ENCODE peak calls at places on chromosomes 5 and 9, in four cellular contexts. Z is AG09309, Y is RWPE1, R is GM23338. V is an unnamed sample.

GRCh38 chr9:684950-685340 is 156.6 kb upstream of the DMRT1 start:
- DNase-seq in R (no peak), Z (no peak), Y (no peak), V (no peak)

GRCh38 chr9:134814598-134815215 is 65.9 kb upstream of the FCN2 start:
- DNase-seq in Y (peak; percentile 82), Z (peak; percentile 34), R (no peak), V (no peak)

GRCh38 chr5:127097288-127097687 is 24.0 kb upstream of the C5orf63 start:
- DNase-seq in Z (no peak), Y (no peak), R (no peak), V (no peak)

GRCh38 chr5:122965111-122965510 is 71.4 kb downstream of the PPIC start:
- DNase-seq in Y (no peak), Z (no peak), R (no peak), V (peak; percentile 71)

GRCh38 chr5:159518361-159518760 is 188.1 kb upstream of the IL12B start:
- DNase-seq in Y (no peak), R (no peak), Z (no peak), V (peak; percentile 71)

GRCh38 chr5:95646569-95647330 is at the start of gene RFESD:
- DNase-seq in Z (peak; percentile 75), Y (peak; percentile 96), R (peak; percentile 98), V (peak; percentile 99)

GRCh38 chr9:14096182-14096922 is 217.6 kb downstream of the NFIB start:
- DNase-seq in R (peak; percentile 53), Y (no peak), Z (no peak), V (peak; percentile 21)

GRCh38 chr5:78509884-78510769 is 138.4 kb downstream of the LHFPL2 start:
- DNase-seq in Z (no peak), Y (no peak), R (peak; percentile 84), V (peak; percentile 86)

GRCh38 chr9:136044971-136045594 is 50.0 kb downstream of the NACC2 start:
- DNase-seq in Z (no peak), Y (no peak), R (no peak), V (no peak)

GRCh38 chr5:73966411-73966810 is 340.4 kb downstream of the ARHGEF28 start:
- DNase-seq in Z (peak; percentile 16), R (no peak), Y (no peak), V (no peak)

GRCh38 chr9:82148849-82149544 is 160.4 kb downstream of the SPATA31D1 start:
- DNase-seq in Z (peak; percentile 95), R (no peak), Y (no peak), V (no peak)

GRCh38 chr9:35669331-35670145 is 4.2 kb upstream of the CA9 start:
- DNase-seq in Z (no peak), R (no peak), Y (peak; percentile 61), V (peak; percentile 54)

GRCh38 chr9:124209279-124209678 is 48.5 kb upstream of the NEK6 start:
- DNase-seq in Y (no peak), Z (no peak), R (peak; percentile 83), V (no peak)

GRCh38 chr5:34791761-34792244 is 47.2 kb upstream of the TTC23L start:
- DNase-seq in Y (no peak), Z (no peak), R (no peak), V (no peak)

GRCh38 chr5:45677524-45677923 is 18.7 kb downstream of the HCN1 start:
- DNase-seq in Y (no peak), Z (no peak), R (no peak), V (no peak)

GRCh38 chr5:89037090-89037489 is 154.1 kb upstream of the MEF2C start:
- DNase-seq in Y (peak; percentile 25), Z (no peak), R (peak; percentile 8), V (no peak)

GRCh38 chr5:65874241-65874640 is 52.1 kb upstream of the ERBIN start:
- DNase-seq in Y (peak; percentile 76), Z (no peak), R (no peak), V (no peak)

GRCh38 chr9:76704601-76705204 is 59.5 kb upstream of the PCA3 start:
- DNase-seq in R (peak; percentile 88), Y (peak; percentile 70), Z (peak; percentile 86), V (no peak)

GRCh38 chr5:83527722-83528438 is 56.3 kb downstream of the VCAN start:
- DNase-seq in Y (no peak), Z (no peak), R (no peak), V (no peak)

GRCh38 chr9:127506814-127507750 is 55.8 kb downstream of the LRSAM1 start:
- DNase-seq in R (no peak), Z (no peak), Y (no peak), V (no peak)

GRCh38 chr5:87164409-87164808 is 103.3 kb upstream of the RASA1 start:
- DNase-seq in R (no peak), Z (no peak), Y (no peak), V (no peak)

GRCh38 chr9:123080444-123080843 is 47.0 kb downstream of the GPR21 start:
- DNase-seq in Y (no peak), Z (no peak), R (no peak), V (no peak)

GRCh38 chr9:22158275-22158674 is 149.2 kb upstream of the CDKN2B start:
- DNase-seq in Z (no peak), R (no peak), Y (peak; percentile 47), V (no peak)

GRCh38 chr9:7844283-7844682 is 44.7 kb upstream of the DMAC1 start:
- DNase-seq in Z (no peak), Y (no peak), R (peak; percentile 70), V (no peak)

GRCh38 chr5:125227333-125228075 is 481.1 kb upstream of the ZNF608 start:
- DNase-seq in R (peak; percentile 59), Y (no peak), Z (no peak), V (peak; percentile 1)

GRCh38 chr9:136392538-136393449 is 7.2 kb downstream of the SNAPC4 start:
- DNase-seq in R (no peak), Y (no peak), Z (no peak), V (no peak)

GRCh38 chr5:79346420-79346824 is 110.5 kb downstream of the JMY start:
- DNase-seq in Z (peak; percentile 20), R (no peak), Y (peak; percentile 77), V (no peak)

GRCh38 chr5:1409386-1410110 is 35.7 kb downstream of the SLC6A3 start:
- DNase-seq in R (peak; percentile 78), Y (peak; percentile 36), Z (no peak), V (peak; percentile 15)

GRCh38 chr5:43772601-43773031 is 169.6 kb downstream of the NNT start:
- DNase-seq in Y (peak; percentile 48), Z (peak; percentile 29), R (no peak), V (no peak)

GRCh38 chr5:149133795-149134777 is 7.2 kb upstream of the ABLIM3 start:
- DNase-seq in R (no peak), Z (peak; percentile 50), Y (peak; percentile 95), V (peak; percentile 50)

GRCh38 chr5:107282061-107282460 is 388.7 kb downstream of the EFNA5 start:
- DNase-seq in Z (no peak), R (no peak), Y (no peak), V (no peak)

GRCh38 chr9:98455256-98455956 is 200.0 kb upstream of the TBC1D2 start:
- DNase-seq in R (no peak), Z (no peak), Y (no peak), V (no peak)

GRCh38 chr5:145189786-145190185 is 645.4 kb downstream of the PRELID2 start:
- DNase-seq in Y (no peak), R (no peak), Z (no peak), V (no peak)

GRCh38 chr5:148991606-148992005 is 71.3 kb downstream of the SH3TC2 start:
- DNase-seq in R (no peak), Z (no peak), Y (peak; percentile 49), V (no peak)

GRCh38 chr9:79129865-79130480 is 441.8 kb upstream of the TLE4 start:
- DNase-seq in R (peak; percentile 48), Z (no peak), Y (peak; percentile 66), V (peak; percentile 38)

GRCh38 chr9:93464395-93464794 is 11.0 kb upstream of the FAM120AOS start:
- DNase-seq in R (no peak), Y (no peak), Z (no peak), V (no peak)

GRCh38 chr5:177290816-177291596 is 12.5 kb downstream of the RAB24 start:
- DNase-seq in R (no peak), Z (no peak), Y (no peak), V (no peak)

GRCh38 chr5:12623408-12623807 is 719.2 kb upstream of the CTNND2 start:
- DNase-seq in R (peak; percentile 49), Z (no peak), Y (no peak), V (no peak)

GRCh38 chr5:14996997-14997396 is 125.4 kb upstream of the ANKH start:
- DNase-seq in R (no peak), Z (no peak), Y (no peak), V (no peak)

GRCh38 chr9:69931340-69931739 is 110.7 kb downstream of the CFAP95 start:
- DNase-seq in Y (no peak), R (peak; percentile 70), Z (no peak), V (no peak)